ENCODE peak calls at places on chromosome 13, in seven cellular contexts. V, I, D, H, N, Y and C are unnamed samples.

GRCh38 chr13:98298599-98298998 is 121.5 kb upstream of the RNF113B start:
- DNase-seq in V (no peak), I (no peak), D (no peak), H (no peak), N (no peak), Y (no peak), C (no peak)

GRCh38 chr13:74870865-74871264 is 611.1 kb downstream of the TBC1D4 start:
- DNase-seq in V (no peak), I (no peak), D (no peak), H (peak), N (no peak), Y (no peak), C (no peak)

GRCh38 chr13:25180450-25180794 is 8.3 kb upstream of the AMER2 start:
- DNase-seq in V (no peak), I (no peak), D (no peak), H (no peak), N (no peak), Y (no peak), C (no peak)

GRCh38 chr13:72952529-72953141 is 106.2 kb upstream of the KLF5 start:
- DNase-seq in V (no peak), I (no peak), D (no peak), H (no peak), N (no peak), Y (no peak), C (no peak)

GRCh38 chr13:99983401-99984133 is 2.0 kb downstream of the ZIC2 start:
- DNase-seq in V (no peak), I (peak), D (no peak), H (no peak), N (no peak), Y (no peak), C (peak)

GRCh38 chr13:19961924-19962323 is 3.4 kb downstream of the ZMYM2 start:
- DNase-seq in V (no peak), I (no peak), D (peak), H (no peak), N (no peak), Y (no peak), C (no peak)

GRCh38 chr13:44046428-44046827 is 166.7 kb downstream of the LACC1 start:
- DNase-seq in V (no peak), I (no peak), D (no peak), H (no peak), N (no peak), Y (no peak), C (no peak)

GRCh38 chr13:35283856-35284255 is 192.6 kb downstream of the MAB21L1 start:
- DNase-seq in V (peak), I (no peak), D (no peak), H (peak), N (no peak), Y (no peak), C (no peak)

GRCh38 chr13:53060840-53061485 is 32.4 kb downstream of the OLFM4 start:
- DNase-seq in V (no peak), I (no peak), D (no peak), H (no peak), N (no peak), Y (no peak), C (no peak)

GRCh38 chr13:112857914-112858490 is 111.0 kb upstream of the MCF2L start:
- DNase-seq in V (no peak), I (no peak), D (no peak), H (no peak), N (no peak), Y (no peak), C (no peak)
- H3K4me2 ChIP-seq in V (no peak), I (no peak), D (no peak), H (no peak), N (no peak), Y (no peak), C (no peak)

GRCh38 chr13:23516190-23516589 is 54.0 kb upstream of the TNFRSF19 start:
- DNase-seq in V (peak), I (peak), D (no peak), H (peak), N (no peak), Y (no peak), C (no peak)
- H3K4me2 ChIP-seq in V (no peak), I (peak), D (peak), H (no peak), N (no peak), Y (no peak), C (no peak)

GRCh38 chr13:66864627-66865026 is 365.5 kb downstream of the PCDH9 start:
- DNase-seq in V (no peak), I (no peak), D (no peak), H (no peak), N (no peak), Y (peak), C (no peak)

GRCh38 chr13:66858163-66858562 is 372.0 kb downstream of the PCDH9 start:
- DNase-seq in V (no peak), I (no peak), D (no peak), H (no peak), N (no peak), Y (no peak), C (no peak)

GRCh38 chr13:66860868-66861447 is 369.2 kb downstream of the PCDH9 start:
- DNase-seq in V (no peak), I (no peak), D (no peak), H (no peak), N (no peak), Y (no peak), C (no peak)

GRCh38 chr13:66859078-66859477 is 371.1 kb downstream of the PCDH9 start:
- DNase-seq in V (no peak), I (no peak), D (peak), H (no peak), N (no peak), Y (peak), C (no peak)

DNA sequence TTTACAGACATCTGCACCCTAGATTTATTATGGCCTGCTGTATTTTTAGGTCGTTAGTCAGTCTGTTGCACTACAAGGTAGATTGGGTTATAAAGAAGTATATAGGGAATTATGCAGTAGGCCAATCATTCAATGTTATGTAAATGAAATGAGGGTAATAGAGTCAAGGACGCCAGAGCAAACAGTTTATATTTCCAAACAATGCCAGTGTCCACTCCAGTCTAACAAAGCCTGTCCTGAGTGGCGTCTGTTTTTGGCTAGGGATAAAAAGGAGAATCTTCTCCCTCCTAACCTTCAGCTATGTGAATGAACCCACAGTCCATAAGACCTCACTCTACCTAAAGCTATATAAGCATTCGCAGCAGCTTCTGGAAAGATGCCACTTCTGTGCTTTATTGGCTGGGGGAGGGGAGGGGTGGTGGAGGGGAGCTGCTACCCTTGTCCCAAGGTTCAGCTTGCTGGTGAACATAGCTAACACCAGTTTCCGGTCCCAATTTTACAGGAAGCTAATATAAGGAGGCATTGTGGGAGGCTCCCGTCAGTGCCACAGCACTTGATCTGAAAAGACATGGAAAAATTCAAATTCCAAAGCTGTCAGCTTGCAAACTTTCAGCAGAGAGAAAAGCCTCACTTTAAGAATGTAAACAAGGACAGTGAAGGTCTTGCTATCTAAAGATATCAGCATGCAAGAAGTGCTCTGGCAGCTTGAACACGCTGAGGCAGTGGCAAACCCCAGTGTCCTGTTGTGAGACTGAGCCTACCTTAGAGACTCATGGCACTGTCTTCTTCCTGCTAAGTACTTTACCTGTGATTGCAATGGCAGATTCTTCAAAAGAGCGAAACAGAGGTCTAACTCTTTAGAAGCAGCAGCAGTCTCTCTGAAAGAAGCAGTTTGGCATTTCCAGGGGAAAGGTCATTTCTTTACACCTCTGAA is 369.9 kb downstream of the PCDH9 start:
- DNase-seq in V (no peak), I (no peak), D (peak), H (no peak), N (no peak), Y (no peak), C (no peak)
- H3K4me2 ChIP-seq in V (no peak), I (no peak), D (no peak), H (no peak), N (no peak), Y (no peak), C (no peak)

DNA sequence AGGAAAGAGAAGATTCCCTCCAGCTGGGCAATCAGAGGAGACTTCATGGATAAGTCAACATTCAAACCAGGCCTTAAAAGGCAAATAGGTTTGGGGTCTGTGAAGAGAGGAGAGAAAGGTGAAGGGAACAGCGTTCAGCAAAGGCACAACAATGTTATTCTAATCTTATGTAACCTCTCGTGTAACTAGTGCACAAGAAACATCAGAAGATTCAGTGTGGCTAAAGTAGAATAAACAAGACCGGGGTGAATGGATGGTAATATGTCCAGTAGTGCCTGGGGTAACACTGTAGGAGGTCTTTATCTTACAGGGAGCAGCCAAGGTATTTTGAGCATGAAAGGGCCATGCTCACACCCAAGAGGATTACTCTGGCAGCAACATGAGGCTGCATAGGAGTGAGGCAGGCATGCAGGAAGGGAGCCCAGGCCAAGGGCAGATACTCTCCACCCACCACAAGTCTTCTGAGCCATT is 24.1 kb downstream of the LHFPL6 start:
- DNase-seq in V (no peak), I (no peak), D (no peak), H (no peak), N (no peak), Y (no peak), C (no peak)
- H3K4me2 ChIP-seq in V (no peak), I (no peak), D (no peak), H (no peak), N (no peak), Y (no peak), C (no peak)

DNA sequence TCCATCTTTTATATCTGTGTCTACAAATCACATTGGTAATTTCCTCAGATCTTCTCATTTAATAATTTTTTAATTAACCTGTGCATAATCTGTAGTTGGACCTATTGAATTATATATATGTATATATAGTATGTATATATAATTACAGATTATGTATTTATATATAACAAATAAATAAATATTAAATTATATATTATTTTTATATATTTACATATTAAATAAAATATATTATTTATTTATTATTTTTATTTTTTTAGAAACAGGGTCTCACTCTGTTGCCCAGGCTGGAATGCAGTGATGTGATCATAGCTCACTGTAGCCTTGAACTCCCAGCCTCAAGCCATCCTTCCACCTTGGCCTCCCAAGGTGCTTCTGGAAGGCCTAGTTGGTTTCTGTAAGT is 197.9 kb downstream of the FGF9 start:
- DNase-seq in V (no peak), I (no peak), D (no peak), H (no peak), N (no peak), Y (no peak), C (no peak)
- H3K4me2 ChIP-seq in V (no peak), I (no peak), D (no peak), H (no peak), N (no peak), Y (no peak), C (no peak)